ENCODE peak calls at places on chromosomes 16 and 17, in six cellular contexts. Q, J, I, D, V and M are unnamed samples.

GRCh38 chr17:10177921-10178788 is 20.3 kb downstream of the GAS7 start:
- DNase-seq in I (no peak), J (no peak), Q (no peak), D (no peak), V (no peak), M (no peak)

GRCh38 chr17:78172284-78173024 is 4.1 kb downstream of the SYNGR2 start:
- DNase-seq in I (peak; percentile 58), D (no peak), Q (peak; percentile 89), J (peak; percentile 94), V (no peak), M (no peak)

GRCh38 chr17:57521606-57522435 is 223.3 kb downstream of the CCDC182 start:
- DNase-seq in J (no peak), Q (no peak), D (no peak), V (no peak), I (no peak), M (no peak)

GRCh38 chr16:74448990-74449389 is 27.7 kb upstream of the CLEC18B start:
- DNase-seq in D (peak; percentile 84), J (no peak), I (no peak), Q (peak; percentile 56), V (no peak), M (peak; percentile 44)

GRCh38 chr16:84630446-84631152 is 12.7 kb upstream of the COTL1 start:
- DNase-seq in D (no peak), V (no peak), Q (no peak), J (no peak), I (no peak), M (no peak)

GRCh38 chr17:79802736-79803420 is 6.0 kb upstream of the CBX8 start:
- DNase-seq in Q (no peak), D (no peak), V (no peak), J (no peak), I (no peak), M (no peak)

GRCh38 chr16:65410801-65411200 is 288.9 kb upstream of the CDH11 start:
- DNase-seq in Q (no peak), I (no peak), D (no peak), J (no peak), V (no peak), M (no peak)

GRCh38 chr17:77208217-77208808 is 67.5 kb downstream of the SEC14L1 start:
- DNase-seq in D (peak; percentile 56), J (no peak), I (no peak), V (no peak), Q (no peak), M (no peak)

GRCh38 chr17:49851387-49852291 is 3.8 kb upstream of the TAC4 start:
- DNase-seq in D (peak; percentile 81), V (no peak), I (peak; percentile 87), Q (peak; percentile 59), J (peak; percentile 95), M (peak; percentile 72)

GRCh38 chr17:21251611-21252010 is 1.6 kb downstream of the NATD1 start:
- DNase-seq in D (no peak), V (no peak), I (no peak), J (no peak), Q (no peak), M (no peak)

GRCh38 chr17:61849674-61850073 is 13.7 kb downstream of the BRIP1 start:
- DNase-seq in Q (no peak), I (no peak), V (no peak), J (no peak), D (no peak), M (no peak)

GRCh38 chr16:23188911-23189310 is 6.4 kb downstream of the SCNN1G start:
- DNase-seq in I (no peak), V (no peak), J (no peak), D (no peak), Q (no peak), M (no peak)

GRCh38 chr16:23195415-23195978 is 13.0 kb downstream of the SCNN1G start:
- DNase-seq in V (no peak), J (no peak), D (no peak), I (no peak), Q (no peak), M (no peak)

GRCh38 chr16:23196577-23196976 is 14.0 kb downstream of the SCNN1G start:
- DNase-seq in I (no peak), D (no peak), J (no peak), Q (no peak), V (no peak), M (no peak)

GRCh38 chr16:23194497-23195221 is 12.1 kb downstream of the SCNN1G start:
- DNase-seq in V (no peak), J (no peak), I (no peak), D (no peak), Q (no peak), M (no peak)
- TF ChIP-seq POLR2A in V (no peak), J (no peak), I (no peak), D (no peak), Q (no peak), M (no peak)

GRCh38 chr17:47830396-47830907 is 889 bp downstream of the MRPL10 start:
- DNase-seq in D (no peak), V (no peak), Q (no peak), J (no peak), I (no peak), M (no peak)

GRCh38 chr17:47831934-47832327 is 461 bp downstream of the LRRC46 start:
- DNase-seq in V (no peak), D (no peak), I (peak; percentile 32), J (no peak), Q (peak; percentile 8), M (no peak)

GRCh38 chr17:47834756-47835155 is 3.3 kb downstream of the LRRC46 start:
- DNase-seq in I (no peak), V (no peak), D (no peak), Q (no peak), J (no peak), M (no peak)

GRCh38 chr17:47829870-47830269 is 1.5 kb downstream of the MRPL10 start:
- DNase-seq in J (no peak), V (no peak), I (no peak), D (no peak), Q (no peak), M (no peak)

DNA sequence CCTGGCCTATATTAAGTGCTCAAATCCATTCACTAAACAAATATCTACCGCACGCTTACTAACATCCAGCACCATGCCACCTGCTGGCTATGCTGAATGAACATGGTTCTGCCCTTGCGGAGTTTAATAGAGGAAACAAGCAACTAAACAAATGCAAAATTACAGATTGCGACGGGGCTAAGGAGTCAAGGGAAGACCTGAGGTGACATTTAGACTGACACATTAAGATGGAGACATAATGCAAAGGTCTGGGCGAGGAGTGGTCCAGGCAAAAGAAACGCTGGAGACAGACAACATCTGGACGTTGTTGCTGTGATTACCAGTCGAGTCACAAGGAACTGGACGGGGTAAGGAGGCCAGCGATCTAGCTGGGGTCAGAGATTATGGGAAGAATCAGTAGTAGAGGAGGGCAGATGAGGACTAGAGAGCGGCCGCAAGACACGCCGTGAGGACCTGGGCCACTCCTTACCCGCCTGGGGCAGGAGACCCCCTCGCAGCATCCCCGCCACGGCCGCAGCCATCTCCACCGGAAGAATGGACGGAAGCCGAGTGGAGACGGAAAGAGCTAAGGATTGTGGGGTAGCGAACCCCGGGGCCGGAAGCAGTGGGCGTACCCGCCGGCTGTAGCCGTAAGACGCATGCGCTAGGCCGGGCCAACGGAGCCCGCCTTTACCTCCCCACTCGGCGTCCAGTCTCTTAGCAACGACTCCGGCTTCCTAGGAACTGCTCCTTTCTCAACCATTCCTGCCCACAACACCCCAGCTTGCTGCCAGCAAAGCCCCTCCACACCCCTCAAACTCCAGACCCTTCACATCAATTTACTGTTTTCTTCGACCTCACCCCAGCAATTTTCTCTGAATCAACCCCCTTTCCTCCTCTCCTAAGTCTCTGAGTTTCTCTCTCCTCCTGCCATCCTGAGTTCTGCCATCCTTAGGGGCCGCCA is at the start of the genes LRRC46 and MRPL10:
- DNase-seq in Q (peak; percentile 95), D (peak; percentile 94), I (peak; percentile 91), J (peak; percentile 98), V (peak; percentile 99), M (peak; percentile 88)
- TF ChIP-seq POLR2A in Q (peak; percentile 90), D (peak; percentile 85), I (peak; percentile 95), J (peak; percentile 51), V (peak; percentile 98), M (peak; percentile 54)

GRCh38 chr16:2149630-2150417 is 1.4 kb downstream of the RAB26 start:
- DNase-seq in Q (no peak), J (no peak), D (no peak), I (peak; percentile 65), V (no peak), M (no peak)
- TF ChIP-seq POLR2A in Q (no peak), J (no peak), D (no peak), I (peak; percentile 4), V (no peak), M (no peak)

GRCh38 chr16:25107466-25107792 is 4.1 kb upstream of the LCMT1 start:
- DNase-seq in D (no peak), V (no peak), Q (no peak), I (no peak), J (no peak), M (no peak)

GRCh38 chr16:25108054-25108453 is 3.5 kb upstream of the LCMT1 start:
- DNase-seq in Q (peak; percentile 17), J (no peak), I (peak; percentile 55), V (no peak), D (no peak), M (no peak)

GRCh38 chr16:25109643-25110042 is 1.9 kb upstream of the LCMT1 start:
- DNase-seq in J (no peak), I (no peak), D (peak; percentile 64), V (no peak), Q (peak; percentile 81), M (no peak)

GRCh38 chr16:25110392-25110947 is 1.1 kb upstream of the LCMT1 start:
- DNase-seq in D (no peak), I (peak; percentile 33), V (no peak), Q (peak; percentile 24), J (no peak), M (no peak)

GRCh38 chr16:25106567-25107465 is 4.7 kb upstream of the LCMT1 start:
- DNase-seq in D (peak; percentile 96), Q (peak; percentile 96), J (peak; percentile 99), I (peak; percentile 84), V (peak; percentile 86), M (peak; percentile 97)
- TF ChIP-seq POLR2A in D (peak; percentile 79), Q (peak; percentile 88), J (no peak), I (peak; percentile 76), V (peak; percentile 76), M (peak; percentile 40)

GRCh38 chr17:36592711-36593321 is 1.1 kb downstream of the DHRS11 start:
- DNase-seq in D (no peak), Q (peak; percentile 75), J (peak; percentile 72), V (no peak), I (no peak), M (no peak)
- TF ChIP-seq POLR2A in D (no peak), Q (peak; percentile 86), J (no peak), V (no peak), I (no peak), M (no peak)

DNA sequence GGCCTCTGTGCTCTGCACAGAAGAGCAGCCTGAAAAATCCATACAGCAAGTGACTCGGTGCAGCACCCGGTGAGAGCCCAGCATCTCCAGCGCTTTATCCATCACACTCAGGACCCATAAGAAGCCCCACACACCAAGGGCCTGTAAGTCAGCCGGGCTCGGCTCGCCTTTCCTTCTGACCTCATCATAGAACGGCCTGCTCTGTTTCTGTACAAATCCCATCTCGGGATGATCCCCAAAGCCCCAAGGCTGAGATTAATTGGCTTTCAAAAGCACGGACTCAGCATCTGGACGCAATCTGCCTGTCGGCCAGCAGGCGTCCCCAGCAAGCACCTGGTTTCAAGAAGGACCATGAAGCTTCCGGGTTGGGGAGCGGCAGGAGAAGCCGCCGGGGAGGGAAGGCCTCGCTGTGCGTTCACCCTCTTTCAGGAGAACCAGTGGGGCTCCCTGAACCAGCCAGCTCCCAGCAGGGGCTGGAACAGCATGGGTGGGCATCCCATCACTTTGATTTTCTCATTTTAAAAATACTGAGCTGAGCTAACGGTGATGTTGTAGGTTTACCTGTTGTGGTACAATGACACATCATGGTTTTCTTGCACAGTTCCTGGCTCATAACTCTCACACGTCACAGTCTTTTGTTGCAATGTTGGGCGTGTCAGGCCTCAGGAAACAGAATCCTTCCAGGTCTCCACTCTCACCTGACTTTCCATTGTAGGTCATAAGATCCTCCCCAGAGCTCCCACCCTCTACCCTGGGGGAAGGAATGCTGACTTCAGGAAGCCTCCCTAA is 6.7 kb downstream of the CCDC57 start:
- DNase-seq in V (peak; percentile 83), Q (peak; percentile 89), J (peak; percentile 96), D (peak; percentile 81), I (peak; percentile 87), M (peak; percentile 84)
- TF ChIP-seq POLR2A in V (peak; percentile 89), Q (peak; percentile 87), J (no peak), D (no peak), I (peak; percentile 50), M (no peak)